ENCODE peak calls at places on chromosomes 5 and 9, in seven cellular contexts. P is H9, J is neural progenitor cell, F is fibroblast of lung, V is mammary epithelial cell, Y is kidney, O is HCT116. Z is an unnamed sample.

GRCh38 chr5:125181159-125181558 is 434.7 kb upstream of the ZNF608 start:
- DNase-seq in P (no peak), J (no peak), F (no peak), V (no peak), Y (no peak), O (no peak), Z (no peak)

GRCh38 chr5:173329370-173330150 is 1.3 kb upstream of the STC2 start:
- DNase-seq in P (peak; percentile 83), J (peak; percentile 67), F (no peak), V (no peak), Y (no peak), O (peak; percentile 50), Z (peak; percentile 78)

GRCh38 chr9:18689881-18690280 is 215.9 kb downstream of the ADAMTSL1 start:
- DNase-seq in P (no peak), J (no peak), F (no peak), V (no peak), Y (no peak), O (no peak), Z (peak; percentile 47)

GRCh38 chr9:114616684-114617520 is 5.8 kb downstream of the TMEM268 start:
- DNase-seq in P (no peak), J (no peak), F (no peak), V (no peak), Y (peak; percentile 86), O (no peak), Z (peak; percentile 13)

GRCh38 chr9:1732670-1733069 is 282.5 kb upstream of the SMARCA2 start:
- DNase-seq in P (no peak), J (no peak), F (no peak), V (no peak), Y (no peak), O (no peak), Z (no peak)

GRCh38 chr5:107253246-107253645 is 417.5 kb downstream of the EFNA5 start:
- DNase-seq in P (no peak), J (no peak), F (no peak), V (no peak), Y (no peak), O (no peak), Z (no peak)

GRCh38 chr5:143205386-143205785 is 198.1 kb downstream of the NR3C1 start:
- DNase-seq in P (no peak), J (no peak), F (peak; percentile 99), V (peak; percentile 94), Y (no peak), O (no peak), Z (peak; percentile 90)

GRCh38 chr5:68817696-68818695 is 275.8 kb upstream of the SLC30A5 start:
- DNase-seq in P (peak; percentile 83), J (peak; percentile 12), F (peak; percentile 2), V (no peak), Y (no peak), O (no peak), Z (peak; percentile 25)

GRCh38 chr9:77085416-77085815 is 66.0 kb downstream of the FOXB2 start:
- DNase-seq in P (no peak), J (no peak), F (no peak), V (peak; percentile 26), Y (no peak), O (no peak), Z (peak; percentile 24)

GRCh38 chr5:6666762-6667161 is 33.5 kb downstream of the SRD5A1 start:
- DNase-seq in P (no peak), J (no peak), F (no peak), V (no peak), Y (no peak), O (no peak), Z (no peak)

GRCh38 chr9:93207326-93207814 is 23.4 kb downstream of the WNK2 start:
- DNase-seq in P (no peak), J (no peak), F (peak; percentile 60), V (no peak), Y (peak; percentile 83), O (no peak), Z (peak; percentile 79)

GRCh38 chr9:97555164-97555563 is 53.7 kb downstream of the TMOD1 start:
- DNase-seq in P (no peak), J (peak; percentile 63), F (peak; percentile 25), V (no peak), Y (no peak), O (no peak), Z (peak; percentile 34)

GRCh38 chr5:57412010-57412409 is 70.6 kb downstream of the ACTBL2 start:
- DNase-seq in P (no peak), J (no peak), F (peak; percentile 90), V (peak; percentile 15), Y (no peak), O (no peak), Z (peak; percentile 84)

GRCh38 chr5:66840527-66841013 is 244.4 kb downstream of the MAST4 start:
- DNase-seq in P (no peak), J (no peak), F (no peak), V (peak; percentile 35), Y (no peak), O (no peak), Z (no peak)

GRCh38 chr5:97231025-97231636 is 48.1 kb upstream of the RIOK2 start:
- DNase-seq in P (peak; percentile 30), J (peak; percentile 74), F (peak; percentile 71), V (peak; percentile 58), Y (no peak), O (peak; percentile 54), Z (peak; percentile 95)

GRCh38 chr9:16899611-16900010 is 29.1 kb upstream of the BNC2 start:
- DNase-seq in P (no peak), J (no peak), F (peak; percentile 36), V (no peak), Y (no peak), O (no peak), Z (peak; percentile 15)

GRCh38 chr5:158017433-158017832 is 158.5 kb upstream of the CLINT1 start:
- DNase-seq in P (no peak), J (peak; percentile 64), F (no peak), V (no peak), Y (no peak), O (no peak), Z (no peak)

GRCh38 chr5:118042076-118042475 is 946.3 kb downstream of the DTWD2 start:
- DNase-seq in P (no peak), J (no peak), F (no peak), V (no peak), Y (no peak), O (no peak), Z (peak; percentile 15)

GRCh38 chr5:171055881-171056454 is 194.2 kb downstream of the RANBP17 start:
- DNase-seq in P (no peak), J (no peak), F (peak; percentile 1), V (no peak), Y (no peak), O (no peak), Z (no peak)

GRCh38 chr5:66824476-66824875 is 228.3 kb downstream of the MAST4 start:
- DNase-seq in P (no peak), J (no peak), F (no peak), V (no peak), Y (no peak), O (no peak), Z (no peak)

GRCh38 chr9:129569506-129570449 is 51.1 kb downstream of the C9orf50 start:
- DNase-seq in P (peak; percentile 69), J (peak; percentile 65), F (peak; percentile 51), V (no peak), Y (no peak), O (peak; percentile 81), Z (no peak)

GRCh38 chr5:134506054-134507039 is 19.1 kb upstream of the JADE2 start:
- DNase-seq in P (peak; percentile 92), J (peak; percentile 51), F (no peak), V (peak; percentile 19), Y (peak; percentile 92), O (peak; percentile 66), Z (no peak)

GRCh38 chr9:5988265-5988664 is 27.2 kb downstream of the RANBP6 start:
- DNase-seq in P (no peak), J (no peak), F (no peak), V (no peak), Y (no peak), O (no peak), Z (no peak)

GRCh38 chr5:172854451-172854871 is 20.4 kb downstream of the ERGIC1 start:
- DNase-seq in P (no peak), J (no peak), F (no peak), V (no peak), Y (peak; percentile 95), O (no peak), Z (no peak)

GRCh38 chr5:147464211-147464610 is 45.7 kb downstream of the DPYSL3 start:
- DNase-seq in P (peak; percentile 71), J (peak; percentile 60), F (no peak), V (peak; percentile 25), Y (no peak), O (peak; percentile 19), Z (peak; percentile 49)

GRCh38 chr9:115944166-115944948 is 209.2 kb upstream of the PAPPA start:
- DNase-seq in P (peak; percentile 46), J (peak; percentile 4), F (peak; percentile 100), V (peak; percentile 98), Y (peak; percentile 77), O (no peak), Z (peak; percentile 99)

GRCh38 chr5:55226027-55226933 is 835 bp downstream of the MCIDAS start:
- DNase-seq in P (peak; percentile 87), J (peak; percentile 91), F (peak; percentile 37), V (peak; percentile 53), Y (peak; percentile 84), O (peak; percentile 72), Z (peak; percentile 55)

DNA sequence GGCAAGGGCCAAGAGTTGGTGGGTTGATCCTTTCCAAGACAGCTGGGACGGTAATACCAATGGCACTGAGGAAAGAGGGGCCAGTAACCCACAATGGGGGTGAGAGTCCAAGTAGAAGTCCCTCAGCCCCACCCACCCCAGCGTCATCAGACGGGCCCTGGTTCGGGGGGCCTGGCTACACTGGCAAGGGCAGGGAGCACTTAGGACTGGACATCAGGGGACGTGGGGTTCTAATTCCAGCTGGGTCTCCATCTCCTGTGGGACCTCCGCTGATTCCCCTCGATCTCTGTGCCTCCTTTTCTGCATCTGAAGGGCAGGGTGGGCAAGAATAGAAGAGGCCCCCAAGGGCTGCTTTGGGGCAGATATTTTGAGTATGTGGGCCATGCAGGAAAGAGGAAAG is 53.5 kb upstream of the FCN1 start:
- DNase-seq in P (no peak), J (no peak), F (no peak), V (no peak), Y (peak; percentile 42), O (no peak), Z (no peak)
- H3K9ac ChIP-seq in P (no peak overlapping the region), J (no peak overlapping the region), F (no peak overlapping the region), V (no peak overlapping the region), Y (no peak overlapping the region), O (no peak overlapping the region), Z (no peak overlapping the region)

GRCh38 chr9:137080260-137081122 is 3.2 kb downstream of the UAP1L1 start:
- DNase-seq in P (no peak), J (no peak), F (no peak), V (no peak), Y (no peak), O (no peak), Z (no peak)
- H3K9ac ChIP-seq in P (no peak overlapping the region), J (no peak overlapping the region), F (no peak overlapping the region), V (no peak overlapping the region), Y (no peak overlapping the region), O (no peak overlapping the region), Z (no peak overlapping the region)

GRCh38 chr9:86324308-86324707 is 29.9 kb downstream of the TUT7 start:
- DNase-seq in P (no peak), J (no peak), F (peak; percentile 64), V (no peak), Y (no peak), O (no peak), Z (peak; percentile 85)
- H3K9ac ChIP-seq in P (no peak overlapping the region), J (no peak overlapping the region), F (no peak overlapping the region), V (no peak overlapping the region), Y (no peak overlapping the region), O (no peak overlapping the region), Z (peak overlapping the region; percentile 13)

DNA sequence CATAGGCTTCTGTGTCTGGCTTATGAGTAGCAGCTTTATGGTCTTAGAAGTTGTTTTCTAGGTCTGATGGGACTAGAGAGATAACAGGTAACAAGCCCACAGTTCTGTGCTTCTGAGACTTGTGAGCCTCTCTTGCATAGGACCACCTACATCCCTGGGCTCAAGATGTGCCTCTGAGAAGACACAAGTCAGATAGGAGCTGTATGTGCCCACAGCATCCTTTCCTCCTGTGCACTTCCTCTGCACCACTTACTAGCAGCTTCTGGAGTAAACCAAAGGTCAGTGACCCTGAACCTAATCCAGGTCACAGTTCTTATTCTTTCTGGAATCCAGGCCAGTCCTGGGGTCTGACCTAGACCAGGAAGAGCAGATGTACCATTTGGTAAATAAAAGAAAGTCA is 40.0 kb downstream of the GALNT10 start:
- DNase-seq in P (no peak), J (peak; percentile 25), F (no peak), V (no peak), Y (no peak), O (no peak), Z (no peak)
- H3K9ac ChIP-seq in P (no peak overlapping the region), J (no peak overlapping the region), F (no peak overlapping the region), V (no peak overlapping the region), Y (no peak overlapping the region), O (no peak overlapping the region), Z (no peak overlapping the region)

Z was measured in adipocyte.